ENCODE peak calls at places on chromosomes 6 and 20, in five cellular contexts. One of them, this sample, is unnamed.

GRCh38 chr6:139373154-139373927 is 1.1 kb downstream of the CITED2 start:
- DNase-seq in mammary epithelial cell: peak
- DNase-seq in RWPE2: peak
- DNase-seq in tibial nerve: peak
- DNase-seq in epithelial cell of proximal tubule: no peak
- DNase-seq in this sample: no peak

GRCh38 chr6:167079853-167080297 is 43.0 kb upstream of the CCR6 start:
- DNase-seq in mammary epithelial cell: no peak
- DNase-seq in RWPE2: no peak
- DNase-seq in tibial nerve: no peak
- DNase-seq in epithelial cell of proximal tubule: no peak
- DNase-seq in this sample: no peak

GRCh38 chr6:15434823-15435380 is 189.0 kb downstream of the JARID2 start:
- DNase-seq in mammary epithelial cell: no peak
- DNase-seq in RWPE2: no peak
- DNase-seq in tibial nerve: no peak
- DNase-seq in epithelial cell of proximal tubule: no peak
- DNase-seq in this sample: no peak

GRCh38 chr20:21228511-21228910 is 74.6 kb upstream of the XRN2 start:
- DNase-seq in mammary epithelial cell: no peak
- DNase-seq in RWPE2: no peak
- DNase-seq in tibial nerve: no peak
- DNase-seq in epithelial cell of proximal tubule: no peak
- DNase-seq in this sample: no peak

GRCh38 chr6:53986721-53987526 is 124.3 kb upstream of the MLIP start:
- DNase-seq in mammary epithelial cell: peak
- DNase-seq in RWPE2: no peak
- DNase-seq in tibial nerve: no peak
- DNase-seq in epithelial cell of proximal tubule: no peak
- DNase-seq in this sample: peak

GRCh38 chr6:169976301-169977081 is 225.1 kb downstream of the ERMARD start:
- DNase-seq in mammary epithelial cell: peak
- DNase-seq in RWPE2: peak
- DNase-seq in tibial nerve: no peak
- DNase-seq in epithelial cell of proximal tubule: no peak
- DNase-seq in this sample: no peak

GRCh38 chr6:7640607-7641577 is 50.9 kb downstream of the SNRNP48 start:
- DNase-seq in mammary epithelial cell: peak
- DNase-seq in RWPE2: peak
- DNase-seq in tibial nerve: no peak
- DNase-seq in epithelial cell of proximal tubule: peak
- DNase-seq in this sample: peak

GRCh38 chr20:63884506-63885263 is 10.2 kb upstream of the DNAJC5 start:
- DNase-seq in mammary epithelial cell: no peak
- DNase-seq in RWPE2: peak
- DNase-seq in tibial nerve: no peak
- DNase-seq in epithelial cell of proximal tubule: no peak
- DNase-seq in this sample: no peak

GRCh38 chr20:57708694-57709673 is 831 bp downstream of the PMEPA1 start:
- DNase-seq in mammary epithelial cell: no peak
- DNase-seq in RWPE2: no peak
- DNase-seq in tibial nerve: no peak
- DNase-seq in epithelial cell of proximal tubule: no peak
- DNase-seq in this sample: no peak

GRCh38 chr6:161922631-161923119 is 648.8 kb upstream of the AGPAT4 start:
- DNase-seq in mammary epithelial cell: peak
- DNase-seq in RWPE2: no peak
- DNase-seq in tibial nerve: no peak
- DNase-seq in epithelial cell of proximal tubule: peak
- DNase-seq in this sample: peak

GRCh38 chr6:150831577-150831976 is 33.9 kb upstream of the MTHFD1L start:
- DNase-seq in mammary epithelial cell: no peak
- DNase-seq in RWPE2: no peak
- DNase-seq in tibial nerve: no peak
- DNase-seq in epithelial cell of proximal tubule: no peak
- DNase-seq in this sample: no peak

GRCh38 chr6:30112402-30113376 is at the start of gene TRIM31:
- DNase-seq in mammary epithelial cell: no peak
- DNase-seq in RWPE2: no peak
- DNase-seq in tibial nerve: no peak
- DNase-seq in epithelial cell of proximal tubule: no peak
- DNase-seq in this sample: no peak

GRCh38 chr6:31585531-31585930 is 546 bp upstream of the LST1 start:
- DNase-seq in mammary epithelial cell: no peak
- DNase-seq in RWPE2: no peak
- DNase-seq in tibial nerve: no peak
- DNase-seq in epithelial cell of proximal tubule: no peak
- DNase-seq in this sample: no peak

GRCh38 chr20:57770852-57771746 is 61.3 kb upstream of the PMEPA1 start:
- DNase-seq in mammary epithelial cell: no peak
- DNase-seq in RWPE2: peak
- DNase-seq in tibial nerve: no peak
- DNase-seq in epithelial cell of proximal tubule: no peak
- DNase-seq in this sample: no peak

GRCh38 chr6:81806793-81807565 is 54.5 kb upstream of the TENT5A start:
- DNase-seq in mammary epithelial cell: peak
- DNase-seq in RWPE2: no peak
- DNase-seq in tibial nerve: no peak
- DNase-seq in epithelial cell of proximal tubule: no peak
- DNase-seq in this sample: no peak

GRCh38 chr6:113351183-113351834 is 505.8 kb upstream of the MARCKS start:
- DNase-seq in mammary epithelial cell: peak
- DNase-seq in RWPE2: no peak
- DNase-seq in tibial nerve: no peak
- DNase-seq in epithelial cell of proximal tubule: no peak
- DNase-seq in this sample: no peak

GRCh38 chr6:166010136-166010535 is 157.5 kb downstream of the TBXT start:
- DNase-seq in mammary epithelial cell: no peak
- DNase-seq in RWPE2: no peak
- DNase-seq in tibial nerve: no peak
- DNase-seq in epithelial cell of proximal tubule: no peak
- DNase-seq in this sample: no peak

GRCh38 chr20:38298768-38299288 is 5.1 kb upstream of the BPI start:
- DNase-seq in mammary epithelial cell: peak
- DNase-seq in RWPE2: no peak
- DNase-seq in tibial nerve: peak
- DNase-seq in epithelial cell of proximal tubule: no peak
- DNase-seq in this sample: no peak

GRCh38 chr6:54109611-54110010 is 1.6 kb upstream of the MLIP start:
- DNase-seq in mammary epithelial cell: no peak
- DNase-seq in RWPE2: no peak
- DNase-seq in tibial nerve: no peak
- DNase-seq in epithelial cell of proximal tubule: no peak
- DNase-seq in this sample: no peak

GRCh38 chr6:37994238-37994637 is 174.7 kb downstream of the ZFAND3 start:
- DNase-seq in mammary epithelial cell: peak
- DNase-seq in RWPE2: no peak
- DNase-seq in tibial nerve: no peak
- DNase-seq in epithelial cell of proximal tubule: no peak
- DNase-seq in this sample: peak
- TF ChIP-seq CTCF in mammary epithelial cell: no peak
- TF ChIP-seq CTCF in RWPE2: no peak
- TF ChIP-seq CTCF in tibial nerve: no peak
- TF ChIP-seq CTCF in epithelial cell of proximal tubule: no peak
- TF ChIP-seq CTCF in this sample: no peak

DNA sequence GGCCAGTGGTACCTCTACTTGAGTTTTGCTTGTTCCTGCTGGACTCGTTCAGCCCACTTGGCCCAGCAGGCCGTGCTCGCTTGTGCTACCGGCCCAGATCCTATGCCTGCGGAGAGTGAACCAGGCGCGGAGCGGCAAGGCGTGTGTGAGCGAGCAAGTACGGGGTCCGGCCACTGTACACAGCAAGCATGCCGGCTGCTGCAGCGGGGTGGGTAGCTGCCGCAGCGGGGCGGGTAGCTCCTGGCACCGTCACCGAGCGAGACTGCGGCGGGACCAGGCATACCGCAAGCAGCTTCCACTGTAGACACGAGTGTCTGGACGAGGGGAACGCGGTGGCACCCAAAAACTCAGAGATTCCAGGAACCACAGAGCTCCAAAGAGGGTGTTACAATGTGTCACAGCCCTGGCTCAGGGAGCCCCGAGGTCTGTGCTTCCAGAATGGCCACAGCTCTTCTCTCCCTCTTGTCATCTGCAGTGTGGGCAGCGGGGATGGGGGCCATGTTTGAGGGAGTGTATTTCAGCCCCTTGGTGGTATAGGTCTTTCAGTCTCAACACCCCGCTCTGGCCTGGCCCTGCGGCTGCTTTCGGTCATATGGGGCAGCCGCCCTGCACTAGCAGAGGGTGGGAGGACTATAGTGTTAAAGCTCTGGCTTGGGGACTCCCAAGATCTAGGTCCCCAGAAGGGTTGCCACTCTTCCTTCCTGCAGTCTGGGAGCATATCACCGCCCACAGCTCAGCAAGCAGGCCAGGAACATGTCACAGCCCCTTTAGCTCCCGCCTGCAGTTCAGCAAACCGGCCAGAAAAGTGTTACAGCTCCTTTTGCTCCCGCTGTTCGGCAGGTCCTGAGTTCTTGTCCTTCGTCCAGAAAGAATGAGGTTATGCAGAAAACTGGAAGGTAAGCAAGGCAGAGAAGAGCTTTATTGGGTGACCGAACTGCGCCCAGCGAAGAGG is 6.1 kb upstream of the RWDD1 start:
- DNase-seq in mammary epithelial cell: no peak
- DNase-seq in RWPE2: peak
- DNase-seq in tibial nerve: no peak
- DNase-seq in epithelial cell of proximal tubule: no peak
- DNase-seq in this sample: no peak
- H3K4me3 ChIP-seq in mammary epithelial cell: no peak
- H3K4me3 ChIP-seq in RWPE2: no peak
- H3K4me3 ChIP-seq in tibial nerve: peak
- H3K4me3 ChIP-seq in epithelial cell of proximal tubule: peak
- H3K4me3 ChIP-seq in this sample: peak

GRCh38 chr6:133632906-133633305 is 256.0 kb upstream of the TCF21 start:
- DNase-seq in mammary epithelial cell: no peak
- DNase-seq in RWPE2: no peak
- DNase-seq in tibial nerve: no peak
- DNase-seq in epithelial cell of proximal tubule: no peak
- DNase-seq in this sample: no peak

GRCh38 chr6:133630651-133631050 is 258.3 kb upstream of the TCF21 start:
- DNase-seq in mammary epithelial cell: no peak
- DNase-seq in RWPE2: no peak
- DNase-seq in tibial nerve: no peak
- DNase-seq in epithelial cell of proximal tubule: no peak
- DNase-seq in this sample: no peak

GRCh38 chr6:133632206-133632605 is 256.7 kb upstream of the TCF21 start:
- DNase-seq in mammary epithelial cell: peak
- DNase-seq in RWPE2: no peak
- DNase-seq in tibial nerve: no peak
- DNase-seq in epithelial cell of proximal tubule: no peak
- DNase-seq in this sample: no peak

GRCh38 chr6:133634474-133634873 is 254.4 kb upstream of the TCF21 start:
- DNase-seq in mammary epithelial cell: no peak
- DNase-seq in RWPE2: no peak
- DNase-seq in tibial nerve: no peak
- DNase-seq in epithelial cell of proximal tubule: no peak
- DNase-seq in this sample: no peak

GRCh38 chr6:133631421-133631820 is 257.5 kb upstream of the TCF21 start:
- DNase-seq in mammary epithelial cell: no peak
- DNase-seq in RWPE2: no peak
- DNase-seq in tibial nerve: no peak
- DNase-seq in epithelial cell of proximal tubule: no peak
- DNase-seq in this sample: peak
- TF ChIP-seq CTCF in mammary epithelial cell: no peak
- TF ChIP-seq CTCF in RWPE2: peak
- TF ChIP-seq CTCF in tibial nerve: no peak
- TF ChIP-seq CTCF in epithelial cell of proximal tubule: peak
- TF ChIP-seq CTCF in this sample: peak

DNA sequence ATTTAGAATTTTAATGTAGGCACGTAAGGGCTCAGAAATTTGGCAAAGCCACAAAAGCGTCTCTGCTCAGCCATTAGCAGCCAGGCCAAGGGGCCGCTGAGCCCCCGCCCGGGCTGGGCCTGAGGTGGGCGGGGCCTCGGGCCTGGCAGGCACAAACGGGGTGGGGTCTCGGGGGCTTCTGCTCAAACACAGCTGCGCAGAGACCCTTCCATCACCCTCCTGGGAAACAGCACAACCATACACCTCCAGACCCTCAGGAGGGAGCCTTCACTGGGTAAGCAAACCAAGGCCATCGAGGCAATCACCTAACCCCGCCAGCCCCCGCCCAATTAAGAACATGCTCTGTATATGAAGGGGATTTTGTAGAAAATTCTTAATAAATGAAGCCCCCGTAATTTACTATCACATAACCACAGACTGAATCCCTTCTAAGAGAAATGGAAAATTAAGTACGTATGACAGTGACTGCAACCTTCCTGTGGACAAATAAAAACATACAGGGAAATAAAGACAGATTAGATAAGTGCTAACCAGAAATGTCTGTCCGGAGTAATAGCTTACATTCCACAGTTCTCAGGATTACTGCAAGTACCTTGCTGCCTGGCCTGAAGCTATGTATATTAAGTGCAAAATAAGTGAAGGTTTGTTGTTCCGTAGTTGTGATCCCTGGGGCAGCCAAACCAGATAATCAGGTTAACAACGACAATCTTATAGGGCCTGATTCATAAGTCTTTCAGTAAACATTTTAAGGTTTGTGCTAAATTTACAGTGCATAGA is 3.0 kb downstream of the NEDD9 start:
- DNase-seq in mammary epithelial cell: peak
- DNase-seq in RWPE2: no peak
- DNase-seq in tibial nerve: no peak
- DNase-seq in epithelial cell of proximal tubule: no peak
- DNase-seq in this sample: no peak
- H3K4me3 ChIP-seq in mammary epithelial cell: peak
- H3K4me3 ChIP-seq in RWPE2: peak
- H3K4me3 ChIP-seq in tibial nerve: peak
- H3K4me3 ChIP-seq in epithelial cell of proximal tubule: peak
- H3K4me3 ChIP-seq in this sample: peak

GRCh38 chr6:44494011-44494501 is 106.5 kb downstream of the CDC5L start:
- DNase-seq in mammary epithelial cell: peak
- DNase-seq in RWPE2: no peak
- DNase-seq in tibial nerve: no peak
- DNase-seq in epithelial cell of proximal tubule: peak
- DNase-seq in this sample: no peak
- TF ChIP-seq CTCF in mammary epithelial cell: peak
- TF ChIP-seq CTCF in RWPE2: peak
- TF ChIP-seq CTCF in tibial nerve: no peak
- TF ChIP-seq CTCF in epithelial cell of proximal tubule: peak
- TF ChIP-seq CTCF in this sample: peak

DNA sequence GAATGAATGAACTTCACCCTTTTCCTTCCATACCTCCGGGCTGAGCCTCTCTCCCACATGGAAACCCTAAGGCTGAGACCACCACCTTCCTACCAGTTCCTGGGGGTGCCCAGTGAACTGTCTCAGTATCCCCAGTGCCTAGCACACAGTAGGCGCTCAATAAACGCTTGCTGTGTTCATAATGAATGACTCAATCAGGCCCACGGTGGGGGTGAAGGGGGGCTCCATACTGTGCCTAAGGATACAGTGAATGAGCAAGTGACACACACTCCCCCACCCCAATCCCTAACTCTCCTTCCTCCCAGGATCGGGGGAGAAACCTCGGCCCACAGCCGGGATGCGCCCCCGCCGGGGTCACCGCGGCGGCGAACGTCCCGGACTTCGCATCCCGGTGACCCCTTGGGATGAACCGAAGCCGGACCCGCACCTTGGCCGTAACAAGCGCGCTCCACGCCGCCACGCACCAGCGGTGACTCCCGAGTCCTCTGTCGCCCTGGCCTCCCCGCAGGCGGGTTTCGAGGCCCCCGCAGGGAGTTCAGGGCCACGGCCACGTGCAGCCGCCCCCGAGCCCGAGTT is 592 bp downstream of the KCNG1 start:
- DNase-seq in mammary epithelial cell: peak
- DNase-seq in RWPE2: peak
- DNase-seq in tibial nerve: no peak
- DNase-seq in epithelial cell of proximal tubule: no peak
- DNase-seq in this sample: no peak
- H3K4me3 ChIP-seq in mammary epithelial cell: peak
- H3K4me3 ChIP-seq in RWPE2: peak
- H3K4me3 ChIP-seq in tibial nerve: peak
- H3K4me3 ChIP-seq in epithelial cell of proximal tubule: peak
- H3K4me3 ChIP-seq in this sample: peak